ENCODE peak calls at places on chromosome 13, in ten cellular contexts. One of them, this sample, is unnamed.

GRCh38 chr13:59358014-59358413 is 805.7 kb downstream of the DIAPH3 start:
- DNase-seq in neural progenitor cell: no peak
- DNase-seq in endothelial cell of umbilical vein: no peak
- DNase-seq in fibroblast of lung: no peak
- DNase-seq in tibial nerve: no peak
- DNase-seq in HCT116: no peak
- DNase-seq in ovary: no peak
- DNase-seq in uterus: no peak
- DNase-seq in heart left ventricle: no peak
- DNase-seq in psoas muscle: no peak
- DNase-seq in this sample: no peak

GRCh38 chr13:95153647-95154405 is 147.4 kb downstream of the ABCC4 start:
- DNase-seq in ovary: no peak
- DNase-seq in psoas muscle: no peak
- DNase-seq in fibroblast of lung: peak; percentile 41
- DNase-seq in uterus: no peak
- DNase-seq in HCT116: no peak
- DNase-seq in heart left ventricle: no peak
- DNase-seq in endothelial cell of umbilical vein: peak; percentile 95
- DNase-seq in tibial nerve: no peak
- DNase-seq in neural progenitor cell: no peak
- DNase-seq in this sample: no peak

GRCh38 chr13:66234159-66234558 is 996.0 kb downstream of the PCDH9 start:
- DNase-seq in fibroblast of lung: no peak
- DNase-seq in neural progenitor cell: no peak
- DNase-seq in psoas muscle: no peak
- DNase-seq in heart left ventricle: no peak
- DNase-seq in uterus: no peak
- DNase-seq in HCT116: no peak
- DNase-seq in endothelial cell of umbilical vein: no peak
- DNase-seq in ovary: no peak
- DNase-seq in tibial nerve: no peak
- DNase-seq in this sample: no peak

GRCh38 chr13:77779461-77780272 is 82.2 kb downstream of the SLAIN1 start:
- DNase-seq in tibial nerve: peak; percentile 66
- DNase-seq in ovary: no peak
- DNase-seq in psoas muscle: no peak
- DNase-seq in neural progenitor cell: peak; percentile 69
- DNase-seq in uterus: no peak
- DNase-seq in heart left ventricle: no peak
- DNase-seq in HCT116: peak; percentile 18
- DNase-seq in endothelial cell of umbilical vein: peak; percentile 86
- DNase-seq in fibroblast of lung: peak; percentile 88
- DNase-seq in this sample: no peak

GRCh38 chr13:24995225-24995804 is 100.6 kb upstream of the PABPC3 start:
- DNase-seq in uterus: no peak
- DNase-seq in psoas muscle: no peak
- DNase-seq in tibial nerve: peak; percentile 76
- DNase-seq in heart left ventricle: no peak
- DNase-seq in HCT116: peak; percentile 77
- DNase-seq in ovary: no peak
- DNase-seq in fibroblast of lung: peak; percentile 89
- DNase-seq in endothelial cell of umbilical vein: peak; percentile 68
- DNase-seq in neural progenitor cell: peak; percentile 89
- DNase-seq in this sample: peak; percentile 39

GRCh38 chr13:37369618-37370017 is 228.9 kb downstream of the POSTN start:
- DNase-seq in endothelial cell of umbilical vein: peak; percentile 13
- DNase-seq in HCT116: no peak
- DNase-seq in tibial nerve: no peak
- DNase-seq in uterus: no peak
- DNase-seq in ovary: no peak
- DNase-seq in heart left ventricle: no peak
- DNase-seq in fibroblast of lung: peak; percentile 33
- DNase-seq in neural progenitor cell: no peak
- DNase-seq in psoas muscle: no peak
- DNase-seq in this sample: no peak

GRCh38 chr13:98890186-98890585 is 87.7 kb downstream of the DOCK9 start:
- DNase-seq in tibial nerve: peak; percentile 53
- DNase-seq in fibroblast of lung: peak; percentile 62
- DNase-seq in endothelial cell of umbilical vein: peak; percentile 47
- DNase-seq in heart left ventricle: no peak
- DNase-seq in uterus: peak; percentile 62
- DNase-seq in psoas muscle: peak; percentile 31
- DNase-seq in HCT116: no peak
- DNase-seq in neural progenitor cell: no peak
- DNase-seq in ovary: no peak
- DNase-seq in this sample: peak; percentile 43

GRCh38 chr13:27298849-27299248 is 28.2 kb downstream of the RASL11A start:
- DNase-seq in endothelial cell of umbilical vein: no peak
- DNase-seq in ovary: no peak
- DNase-seq in heart left ventricle: no peak
- DNase-seq in uterus: no peak
- DNase-seq in psoas muscle: no peak
- DNase-seq in neural progenitor cell: no peak
- DNase-seq in HCT116: no peak
- DNase-seq in fibroblast of lung: no peak
- DNase-seq in tibial nerve: no peak
- DNase-seq in this sample: no peak

GRCh38 chr13:114261328-114261965 is 20.0 kb upstream of the UPF3A start:
- DNase-seq in psoas muscle: no peak
- DNase-seq in HCT116: no peak
- DNase-seq in tibial nerve: no peak
- DNase-seq in uterus: no peak
- DNase-seq in neural progenitor cell: no peak
- DNase-seq in endothelial cell of umbilical vein: no peak
- DNase-seq in heart left ventricle: no peak
- DNase-seq in fibroblast of lung: no peak
- DNase-seq in ovary: no peak
- DNase-seq in this sample: no peak

GRCh38 chr13:99470027-99470426 is 31.2 kb upstream of the TM9SF2 start:
- DNase-seq in HCT116: no peak
- DNase-seq in ovary: no peak
- DNase-seq in endothelial cell of umbilical vein: no peak
- DNase-seq in neural progenitor cell: no peak
- DNase-seq in fibroblast of lung: no peak
- DNase-seq in uterus: no peak
- DNase-seq in tibial nerve: no peak
- DNase-seq in psoas muscle: no peak
- DNase-seq in heart left ventricle: no peak
- DNase-seq in this sample: no peak

GRCh38 chr13:113001251-113002140 is 32.5 kb downstream of the MCF2L start:
- DNase-seq in HCT116: no peak
- DNase-seq in psoas muscle: no peak
- DNase-seq in tibial nerve: no peak
- DNase-seq in heart left ventricle: no peak
- DNase-seq in neural progenitor cell: peak; percentile 84
- DNase-seq in ovary: no peak
- DNase-seq in endothelial cell of umbilical vein: no peak
- DNase-seq in uterus: no peak
- DNase-seq in fibroblast of lung: peak; percentile 6
- DNase-seq in this sample: no peak

DNA sequence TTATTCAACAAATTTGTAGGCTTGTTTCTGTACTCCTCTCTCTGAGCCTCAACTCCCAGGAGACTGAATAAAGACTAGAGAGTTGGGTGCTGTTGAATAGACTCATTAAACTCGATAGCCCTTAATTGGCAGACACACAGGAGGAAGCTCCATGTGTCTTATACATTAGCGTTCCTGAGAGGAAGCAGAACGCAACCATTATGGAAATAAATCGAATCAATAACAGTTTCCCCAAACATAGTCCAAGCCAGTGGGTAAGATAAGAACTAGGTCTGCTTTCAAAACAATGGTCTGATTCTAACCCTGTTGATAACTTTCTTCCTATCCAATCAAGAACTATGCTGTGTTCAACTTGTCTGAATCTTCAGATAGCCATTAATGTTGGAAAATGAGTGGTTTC is 118.1 kb upstream of the FNDC3A start:
- DNase-seq in neural progenitor cell: no peak
- DNase-seq in heart left ventricle: no peak
- DNase-seq in tibial nerve: no peak
- DNase-seq in endothelial cell of umbilical vein: no peak
- DNase-seq in HCT116: no peak
- DNase-seq in ovary: no peak
- DNase-seq in uterus: no peak
- DNase-seq in fibroblast of lung: no peak
- DNase-seq in psoas muscle: no peak
- DNase-seq in this sample: no peak
- H3K4me3 ChIP-seq in neural progenitor cell: no peak overlapping the region
- H3K4me3 ChIP-seq in heart left ventricle: no peak overlapping the region
- H3K4me3 ChIP-seq in tibial nerve: no peak overlapping the region
- H3K4me3 ChIP-seq in endothelial cell of umbilical vein: no peak overlapping the region
- H3K4me3 ChIP-seq in HCT116: no peak overlapping the region
- H3K4me3 ChIP-seq in ovary: no peak overlapping the region
- H3K4me3 ChIP-seq in uterus: no peak overlapping the region
- H3K4me3 ChIP-seq in fibroblast of lung: no peak overlapping the region
- H3K4me3 ChIP-seq in psoas muscle: no peak overlapping the region
- H3K4me3 ChIP-seq in this sample: no peak overlapping the region

GRCh38 chr13:51524312-51524711 is 60.0 kb upstream of the WDFY2 start:
- DNase-seq in neural progenitor cell: no peak
- DNase-seq in psoas muscle: no peak
- DNase-seq in fibroblast of lung: peak; percentile 46
- DNase-seq in HCT116: no peak
- DNase-seq in ovary: no peak
- DNase-seq in heart left ventricle: no peak
- DNase-seq in endothelial cell of umbilical vein: no peak
- DNase-seq in uterus: no peak
- DNase-seq in tibial nerve: no peak
- DNase-seq in this sample: no peak

GRCh38 chr13:51518847-51519246 is 65.4 kb upstream of the WDFY2 start:
- DNase-seq in ovary: no peak
- DNase-seq in uterus: no peak
- DNase-seq in HCT116: no peak
- DNase-seq in endothelial cell of umbilical vein: no peak
- DNase-seq in neural progenitor cell: no peak
- DNase-seq in tibial nerve: no peak
- DNase-seq in psoas muscle: no peak
- DNase-seq in fibroblast of lung: no peak
- DNase-seq in heart left ventricle: no peak
- DNase-seq in this sample: no peak

GRCh38 chr13:51523082-51523518 is 61.2 kb upstream of the WDFY2 start:
- DNase-seq in heart left ventricle: no peak
- DNase-seq in ovary: no peak
- DNase-seq in neural progenitor cell: no peak
- DNase-seq in uterus: peak; percentile 37
- DNase-seq in fibroblast of lung: peak; percentile 63
- DNase-seq in psoas muscle: no peak
- DNase-seq in HCT116: no peak
- DNase-seq in endothelial cell of umbilical vein: no peak
- DNase-seq in tibial nerve: no peak
- DNase-seq in this sample: no peak

GRCh38 chr13:51519839-51520238 is 64.4 kb upstream of the WDFY2 start:
- DNase-seq in HCT116: no peak
- DNase-seq in fibroblast of lung: peak; percentile 49
- DNase-seq in endothelial cell of umbilical vein: no peak
- DNase-seq in tibial nerve: no peak
- DNase-seq in neural progenitor cell: no peak
- DNase-seq in psoas muscle: no peak
- DNase-seq in uterus: no peak
- DNase-seq in ovary: no peak
- DNase-seq in heart left ventricle: no peak
- DNase-seq in this sample: no peak

GRCh38 chr13:51520524-51520923 is 63.7 kb upstream of the WDFY2 start:
- DNase-seq in psoas muscle: no peak
- DNase-seq in tibial nerve: no peak
- DNase-seq in ovary: no peak
- DNase-seq in neural progenitor cell: no peak
- DNase-seq in heart left ventricle: no peak
- DNase-seq in uterus: no peak
- DNase-seq in endothelial cell of umbilical vein: no peak
- DNase-seq in fibroblast of lung: peak; percentile 64
- DNase-seq in HCT116: no peak
- DNase-seq in this sample: no peak
- H3K4me1 ChIP-seq in psoas muscle: no peaks in the 10 kb centered on the region
- H3K4me1 ChIP-seq in tibial nerve: no peaks in the 10 kb centered on the region
- H3K4me1 ChIP-seq in ovary: no peaks in the 10 kb centered on the region
- H3K4me1 ChIP-seq in neural progenitor cell: peaks cover under 1% of the 10 kb centered on the region
- H3K4me1 ChIP-seq in heart left ventricle: no peaks in the 10 kb centered on the region
- H3K4me1 ChIP-seq in uterus: no peaks in the 10 kb centered on the region
- H3K4me1 ChIP-seq in endothelial cell of umbilical vein: no peaks in the 10 kb centered on the region
- H3K4me1 ChIP-seq in fibroblast of lung: peaks cover 3% of the 10 kb centered on the region
- H3K4me1 ChIP-seq in HCT116: no peaks in the 10 kb centered on the region
- H3K4me1 ChIP-seq in this sample: no peaks in the 10 kb centered on the region

GRCh38 chr13:30123575-30123974 is 183.8 kb downstream of the KATNAL1 start:
- DNase-seq in uterus: no peak
- DNase-seq in tibial nerve: no peak
- DNase-seq in heart left ventricle: no peak
- DNase-seq in endothelial cell of umbilical vein: no peak
- DNase-seq in ovary: no peak
- DNase-seq in HCT116: no peak
- DNase-seq in neural progenitor cell: no peak
- DNase-seq in fibroblast of lung: no peak
- DNase-seq in psoas muscle: no peak
- DNase-seq in this sample: no peak
- TF ChIP-seq CTCF in uterus: no peak
- TF ChIP-seq CTCF in tibial nerve: no peak
- TF ChIP-seq CTCF in heart left ventricle: no peak
- TF ChIP-seq CTCF in endothelial cell of umbilical vein: no peak
- TF ChIP-seq CTCF in ovary: no peak
- TF ChIP-seq CTCF in HCT116: no peak
- TF ChIP-seq CTCF in neural progenitor cell: no peak
- TF ChIP-seq CTCF in fibroblast of lung: no peak
- TF ChIP-seq CTCF in psoas muscle: no peak
- TF ChIP-seq CTCF in this sample: no peak

GRCh38 chr13:45411631-45412030 is 6.5 kb downstream of the SLC25A30 start:
- DNase-seq in heart left ventricle: no peak
- DNase-seq in tibial nerve: no peak
- DNase-seq in endothelial cell of umbilical vein: no peak
- DNase-seq in ovary: no peak
- DNase-seq in HCT116: no peak
- DNase-seq in uterus: no peak
- DNase-seq in psoas muscle: no peak
- DNase-seq in fibroblast of lung: no peak
- DNase-seq in neural progenitor cell: no peak
- DNase-seq in this sample: no peak

GRCh38 chr13:45412274-45413049 is 5.7 kb downstream of the SLC25A30 start:
- DNase-seq in fibroblast of lung: peak; percentile 62
- DNase-seq in ovary: no peak
- DNase-seq in heart left ventricle: no peak
- DNase-seq in psoas muscle: no peak
- DNase-seq in tibial nerve: no peak
- DNase-seq in uterus: no peak
- DNase-seq in endothelial cell of umbilical vein: peak; percentile 25
- DNase-seq in HCT116: no peak
- DNase-seq in neural progenitor cell: no peak
- DNase-seq in this sample: no peak

GRCh38 chr13:45411226-45411625 is 6.9 kb downstream of the SLC25A30 start:
- DNase-seq in endothelial cell of umbilical vein: no peak
- DNase-seq in tibial nerve: no peak
- DNase-seq in psoas muscle: no peak
- DNase-seq in fibroblast of lung: no peak
- DNase-seq in uterus: no peak
- DNase-seq in heart left ventricle: no peak
- DNase-seq in ovary: no peak
- DNase-seq in HCT116: no peak
- DNase-seq in neural progenitor cell: no peak
- DNase-seq in this sample: no peak

GRCh38 chr13:45415112-45415511 is 3.1 kb downstream of the SLC25A30 start:
- DNase-seq in psoas muscle: no peak
- DNase-seq in fibroblast of lung: no peak
- DNase-seq in heart left ventricle: no peak
- DNase-seq in tibial nerve: no peak
- DNase-seq in endothelial cell of umbilical vein: no peak
- DNase-seq in neural progenitor cell: no peak
- DNase-seq in ovary: no peak
- DNase-seq in HCT116: no peak
- DNase-seq in uterus: no peak
- DNase-seq in this sample: no peak

GRCh38 chr13:45413826-45414312 is 4.3 kb downstream of the SLC25A30 start:
- DNase-seq in psoas muscle: no peak
- DNase-seq in HCT116: no peak
- DNase-seq in fibroblast of lung: peak; percentile 25
- DNase-seq in tibial nerve: no peak
- DNase-seq in neural progenitor cell: no peak
- DNase-seq in endothelial cell of umbilical vein: peak; percentile 59
- DNase-seq in ovary: no peak
- DNase-seq in uterus: no peak
- DNase-seq in heart left ventricle: no peak
- DNase-seq in this sample: no peak
- H3K4me3 ChIP-seq in psoas muscle: peak overlapping the region; percentile 58
- H3K4me3 ChIP-seq in HCT116: no peak overlapping the region
- H3K4me3 ChIP-seq in fibroblast of lung: no peak overlapping the region
- H3K4me3 ChIP-seq in tibial nerve: no peak overlapping the region
- H3K4me3 ChIP-seq in neural progenitor cell: no peak overlapping the region
- H3K4me3 ChIP-seq in endothelial cell of umbilical vein: peak overlapping the region; percentile 15
- H3K4me3 ChIP-seq in ovary: peak overlapping the region; percentile 15
- H3K4me3 ChIP-seq in uterus: peak overlapping the region; percentile 38
- H3K4me3 ChIP-seq in heart left ventricle: peak overlapping the region; percentile 95
- H3K4me3 ChIP-seq in this sample: peak overlapping the region; percentile 50

This sample was measured in gastrocnemius medialis.